ENCODE peak calls at places on chromosome 6, in seven cellular contexts. X is mammary epithelial cell; H is MCF 10A; J is CD4-positive, alpha-beta T cell; D is heart left ventricle; A is transverse colon; C is NB4. V is an unnamed sample.

GRCh38 chr6:78611886-78612480 is 255.4 kb upstream of the IRAK1BP1 start:
- DNase-seq in X (no peak), H (peak; percentile 31), J (no peak), D (no peak), A (no peak), C (peak; percentile 24), V (no peak)

GRCh38 chr6:13724174-13724573 is 12.5 kb upstream of the RANBP9 start:
- DNase-seq in X (peak; percentile 95), H (peak; percentile 85), J (no peak), D (no peak), A (peak; percentile 30), C (peak; percentile 66), V (no peak)

GRCh38 chr6:69976591-69977090 is 110.3 kb downstream of the COL19A1 start:
- DNase-seq in X (peak; percentile 11), H (no peak), J (no peak), D (no peak), A (no peak), C (no peak), V (no peak)

GRCh38 chr6:56699066-56699654 is 56.5 kb upstream of the DST start:
- DNase-seq in X (no peak), H (peak; percentile 46), J (no peak), D (no peak), A (no peak), C (peak; percentile 37), V (no peak)

GRCh38 chr6:40634429-40634828 is 47.3 kb upstream of the LRFN2 start:
- DNase-seq in X (no peak), H (no peak), J (no peak), D (no peak), A (no peak), C (no peak), V (no peak)

GRCh38 chr6:166010585-166010984 is 157.1 kb downstream of the TBXT start:
- DNase-seq in X (no peak), H (no peak), J (no peak), D (no peak), A (no peak), C (no peak), V (no peak)

GRCh38 chr6:135030532-135031178 is 24.0 kb downstream of the HBS1L start:
- DNase-seq in X (no peak), H (peak; percentile 63), J (no peak), D (no peak), A (no peak), C (no peak), V (no peak)

GRCh38 chr6:140824595-140824994 is 1308.1 kb upstream of the GJE1 start:
- DNase-seq in X (no peak), H (no peak), J (no peak), D (no peak), A (no peak), C (no peak), V (no peak)

GRCh38 chr6:139376604-139377218 is 2.3 kb upstream of the CITED2 start:
- DNase-seq in X (peak; percentile 58), H (peak; percentile 90), J (no peak), D (peak; percentile 31), A (peak; percentile 61), C (peak; percentile 56), V (no peak)

GRCh38 chr6:148868314-148868713 is 121.5 kb downstream of the UST start:
- DNase-seq in X (no peak), H (peak; percentile 61), J (no peak), D (no peak), A (no peak), C (no peak), V (no peak)

GRCh38 chr6:63440594-63440993 is 120.8 kb upstream of the LGSN start:
- DNase-seq in X (no peak), H (no peak), J (no peak), D (no peak), A (no peak), C (no peak), V (no peak)

GRCh38 chr6:78436335-78436734 is 431.0 kb upstream of the IRAK1BP1 start:
- DNase-seq in X (peak; percentile 23), H (peak; percentile 38), J (no peak), D (no peak), A (no peak), C (peak; percentile 34), V (no peak)

GRCh38 chr6:139752086-139752485 is 377.6 kb upstream of the CITED2 start:
- DNase-seq in X (no peak), H (no peak), J (no peak), D (no peak), A (no peak), C (no peak), V (no peak)

GRCh38 chr6:139490482-139490881 is 116.0 kb upstream of the CITED2 start:
- DNase-seq in X (no peak), H (no peak), J (no peak), D (no peak), A (peak; percentile 24), C (no peak), V (no peak)

GRCh38 chr6:75546401-75546800 is 52.8 kb upstream of the FILIP1 start:
- DNase-seq in X (no peak), H (peak; percentile 41), J (no peak), D (no peak), A (no peak), C (peak; percentile 17), V (no peak)

GRCh38 chr6:3888153-3888957 is 39.2 kb downstream of the FAM50B start:
- DNase-seq in X (no peak), H (no peak), J (no peak), D (no peak), A (peak; percentile 34), C (no peak), V (no peak)

GRCh38 chr6:27592481-27593199 is 119.7 kb upstream of the ZNF184 start:
- DNase-seq in X (peak; percentile 84), H (peak; percentile 82), J (no peak), D (no peak), A (no peak), C (peak; percentile 95), V (no peak)

GRCh38 chr6:83985715-83986114 is 47.9 kb upstream of the MRAP2 start:
- DNase-seq in X (no peak), H (no peak), J (no peak), D (no peak), A (no peak), C (no peak), V (no peak)

GRCh38 chr6:149484733-149485700 is at the start of gene ZC3H12D:
- DNase-seq in X (no peak), H (peak; percentile 17), J (peak; percentile 77), D (peak; percentile 35), A (peak; percentile 84), C (peak; percentile 68), V (no peak)

GRCh38 chr6:64477311-64477850 is 841.8 kb downstream of the PHF3 start:
- DNase-seq in X (no peak), H (no peak), J (no peak), D (no peak), A (no peak), C (no peak), V (no peak)

GRCh38 chr6:13278184-13278583 is 50.2 kb downstream of the TBC1D7 start:
- DNase-seq in X (no peak), H (no peak), J (no peak), D (no peak), A (no peak), C (peak; percentile 56), V (no peak)

DNA sequence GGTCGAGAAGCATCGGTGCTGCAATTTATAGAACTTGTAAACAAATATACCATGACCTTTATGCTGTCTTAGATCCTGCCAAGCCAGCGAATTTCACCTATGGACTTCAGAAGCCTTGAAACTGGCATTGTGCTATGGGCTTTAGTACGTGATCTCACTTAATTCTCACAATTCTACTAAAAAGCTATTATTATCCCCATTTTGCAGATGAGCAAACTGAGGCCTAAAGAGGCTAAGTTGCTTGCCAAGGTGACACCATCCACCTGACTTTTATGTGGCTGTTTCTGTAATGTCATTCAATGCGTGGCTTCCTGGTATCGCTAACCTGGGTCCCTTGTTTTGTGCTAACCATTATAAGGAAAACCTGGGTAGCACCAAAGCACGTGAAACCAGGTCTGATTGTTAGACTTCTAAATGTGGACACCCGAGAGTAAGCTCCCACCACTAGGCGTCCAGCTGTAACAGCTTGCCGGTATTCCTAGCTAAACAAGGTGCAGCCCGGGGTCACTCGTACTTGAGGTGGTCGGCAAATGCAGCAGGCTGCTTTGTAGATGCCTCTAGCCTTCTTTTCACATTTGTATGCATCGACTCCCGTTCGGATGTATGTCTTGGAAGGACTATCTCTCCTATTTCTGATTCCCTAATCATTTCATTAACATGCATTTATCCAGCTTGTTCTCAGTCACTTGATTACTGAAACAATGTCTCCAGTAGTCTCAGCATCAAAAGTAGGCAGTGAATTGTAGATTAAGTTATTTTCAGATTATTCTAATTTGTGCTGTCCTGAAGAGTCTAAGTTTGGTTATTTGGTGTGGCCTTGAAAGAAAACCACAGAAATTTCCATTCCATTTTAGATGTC is 1.1 kb downstream of the SYNJ2 start:
- DNase-seq in X (peak; percentile 43), H (peak; percentile 20), J (no peak), D (no peak), A (peak; percentile 48), C (peak; percentile 20), V (peak; percentile 43)
- TF ChIP-seq CTCF in X (peak; percentile 52), H (peak; percentile 15), J (no peak), D (no peak), A (peak; percentile 58), C (no peak), V (peak; percentile 77)

DNA sequence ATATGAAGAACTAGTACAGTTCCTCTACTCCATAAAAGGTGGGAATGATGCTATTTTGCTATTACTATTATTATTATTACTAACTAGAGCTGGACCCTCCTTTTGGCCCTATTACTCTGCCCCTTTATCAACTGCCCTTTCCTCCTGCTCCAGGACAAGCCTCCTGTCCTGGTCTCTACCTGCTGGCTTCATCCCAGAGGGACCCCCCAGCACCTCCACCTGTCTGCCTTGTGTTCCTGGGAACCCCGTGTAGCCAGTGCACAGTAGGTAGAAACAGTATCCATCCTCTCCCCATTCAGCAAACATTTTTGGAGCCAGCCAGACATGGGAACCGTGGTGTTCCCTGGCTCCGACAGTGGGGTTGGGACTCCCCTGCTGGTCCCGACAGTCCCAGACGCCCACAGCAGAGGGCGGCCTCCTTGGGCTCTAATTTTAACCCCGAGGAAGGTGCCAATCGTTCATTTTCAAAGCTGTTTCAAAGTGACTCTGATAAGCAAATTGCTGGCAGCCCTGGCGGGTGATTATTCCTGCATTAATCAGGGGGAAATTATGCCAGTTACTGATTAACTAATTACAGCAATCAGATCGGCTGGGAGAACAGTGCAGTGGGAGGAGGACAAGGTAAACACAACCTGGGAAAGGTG is 44.2 kb upstream of the MDGA1 start:
- DNase-seq in X (no peak), H (peak; percentile 34), J (no peak), D (no peak), A (peak; percentile 31), C (peak; percentile 23), V (peak; percentile 32)
- TF ChIP-seq CTCF in X (peak; percentile 41), H (peak; percentile 34), J (no peak), D (peak; percentile 26), A (no peak), C (peak; percentile 29), V (peak; percentile 70)

DNA sequence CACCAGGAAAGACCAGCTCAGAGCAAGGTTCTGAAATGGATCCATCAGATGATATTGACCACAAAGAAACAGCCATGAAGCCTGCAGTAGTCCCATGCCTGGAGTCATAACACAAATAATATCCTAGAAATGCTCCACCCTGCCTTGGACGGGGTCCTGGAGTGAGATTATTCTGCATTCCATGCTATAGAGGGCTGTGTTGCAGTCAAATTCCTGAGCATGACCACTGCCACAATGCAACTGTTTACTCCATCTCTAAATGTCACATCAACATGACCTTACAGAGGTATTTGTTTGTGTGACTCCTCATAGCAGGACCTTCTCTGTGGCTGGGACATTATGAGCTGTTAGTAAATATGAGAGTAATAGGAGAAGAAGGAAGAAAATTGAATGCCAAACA is 257.5 kb upstream of the TCF21 start:
- DNase-seq in X (no peak), H (peak; percentile 48), J (no peak), D (no peak), A (no peak), C (no peak), V (no peak)
- TF ChIP-seq CTCF in X (no peak), H (no peak), J (no peak), D (no peak), A (no peak), C (no peak), V (peak; percentile 58)

GRCh38 chr6:161455848-161456247 is 182.0 kb upstream of the AGPAT4 start:
- DNase-seq in X (no peak), H (no peak), J (no peak), D (no peak), A (no peak), C (no peak), V (no peak)
- TF ChIP-seq CTCF in X (no peak), H (no peak), J (no peak), D (no peak), A (no peak), C (peak; percentile 2), V (no peak)